ENCODE peak calls at places on chromosomes 1 and 21, in ten cellular contexts. One of them, this sample, is unnamed. For H3K4me1, the result is how much of the 10 kb centered on the place peaks cover.

GRCh38 chr1:11559211-11559970 is 80.4 kb downstream of the DISP3 start:
- DNase-seq in left ventricle myocardium inferior: no peak
- DNase-seq in psoas muscle: no peak
- DNase-seq in adrenal gland: no peak
- DNase-seq in heart right ventricle: no peak
- DNase-seq in tibial nerve: no peak
- DNase-seq in esophagus squamous epithelium: no peak
- DNase-seq in lower lobe of right lung: no peak
- DNase-seq in cardiac muscle cell: no peak
- DNase-seq in neuronal stem cell: no peak
- DNase-seq in this sample: no peak

GRCh38 chr1:208300084-208300770 is 56.0 kb upstream of the PLXNA2 start:
- DNase-seq in lower lobe of right lung: peak
- DNase-seq in cardiac muscle cell: no peak
- DNase-seq in tibial nerve: no peak
- DNase-seq in left ventricle myocardium inferior: no peak
- DNase-seq in psoas muscle: no peak
- DNase-seq in heart right ventricle: no peak
- DNase-seq in adrenal gland: no peak
- DNase-seq in neuronal stem cell: no peak
- DNase-seq in esophagus squamous epithelium: no peak
- DNase-seq in this sample: no peak

GRCh38 chr1:203116048-203116810 is 11.3 kb upstream of the ADORA1 start:
- DNase-seq in lower lobe of right lung: no peak
- DNase-seq in left ventricle myocardium inferior: no peak
- DNase-seq in heart right ventricle: no peak
- DNase-seq in esophagus squamous epithelium: no peak
- DNase-seq in psoas muscle: peak
- DNase-seq in cardiac muscle cell: no peak
- DNase-seq in adrenal gland: no peak
- DNase-seq in neuronal stem cell: no peak
- DNase-seq in tibial nerve: no peak
- DNase-seq in this sample: no peak

GRCh38 chr1:234609528-234610042 is 393 bp downstream of the IRF2BP2 start:
- DNase-seq in psoas muscle: peak
- DNase-seq in tibial nerve: no peak
- DNase-seq in neuronal stem cell: no peak
- DNase-seq in heart right ventricle: peak
- DNase-seq in adrenal gland: no peak
- DNase-seq in esophagus squamous epithelium: no peak
- DNase-seq in left ventricle myocardium inferior: no peak
- DNase-seq in lower lobe of right lung: peak
- DNase-seq in cardiac muscle cell: peak
- DNase-seq in this sample: no peak

GRCh38 chr21:43834146-43834905 is 30.7 kb upstream of the AGPAT3 start:
- DNase-seq in neuronal stem cell: no peak
- DNase-seq in lower lobe of right lung: no peak
- DNase-seq in cardiac muscle cell: no peak
- DNase-seq in tibial nerve: no peak
- DNase-seq in adrenal gland: no peak
- DNase-seq in heart right ventricle: no peak
- DNase-seq in psoas muscle: no peak
- DNase-seq in esophagus squamous epithelium: no peak
- DNase-seq in left ventricle myocardium inferior: no peak
- DNase-seq in this sample: no peak

GRCh38 chr21:36663033-36663855 is 35.7 kb upstream of the SIM2 start:
- DNase-seq in adrenal gland: no peak
- DNase-seq in esophagus squamous epithelium: no peak
- DNase-seq in psoas muscle: no peak
- DNase-seq in cardiac muscle cell: no peak
- DNase-seq in tibial nerve: no peak
- DNase-seq in neuronal stem cell: no peak
- DNase-seq in heart right ventricle: no peak
- DNase-seq in lower lobe of right lung: no peak
- DNase-seq in left ventricle myocardium inferior: no peak
- DNase-seq in this sample: no peak

GRCh38 chr1:234246638-234247116 is 126.6 kb upstream of the COA6 start:
- DNase-seq in adrenal gland: no peak
- DNase-seq in heart right ventricle: no peak
- DNase-seq in esophagus squamous epithelium: no peak
- DNase-seq in tibial nerve: no peak
- DNase-seq in neuronal stem cell: no peak
- DNase-seq in lower lobe of right lung: no peak
- DNase-seq in left ventricle myocardium inferior: no peak
- DNase-seq in cardiac muscle cell: no peak
- DNase-seq in psoas muscle: no peak
- DNase-seq in this sample: no peak

GRCh38 chr1:61222240-61222639 is 139.9 kb downstream of the NFIA start:
- DNase-seq in esophagus squamous epithelium: no peak
- DNase-seq in lower lobe of right lung: no peak
- DNase-seq in left ventricle myocardium inferior: no peak
- DNase-seq in psoas muscle: no peak
- DNase-seq in tibial nerve: no peak
- DNase-seq in adrenal gland: no peak
- DNase-seq in cardiac muscle cell: no peak
- DNase-seq in heart right ventricle: no peak
- DNase-seq in neuronal stem cell: no peak
- DNase-seq in this sample: no peak

GRCh38 chr21:25567472-25567871 is 39.8 kb downstream of the MRPL39 start:
- DNase-seq in tibial nerve: no peak
- DNase-seq in adrenal gland: no peak
- DNase-seq in neuronal stem cell: no peak
- DNase-seq in cardiac muscle cell: no peak
- DNase-seq in lower lobe of right lung: no peak
- DNase-seq in left ventricle myocardium inferior: no peak
- DNase-seq in psoas muscle: no peak
- DNase-seq in heart right ventricle: no peak
- DNase-seq in esophagus squamous epithelium: no peak
- DNase-seq in this sample: no peak

GRCh38 chr1:204751883-204752687 is 66.5 kb upstream of the LRRN2 start:
- DNase-seq in adrenal gland: no peak
- DNase-seq in psoas muscle: no peak
- DNase-seq in left ventricle myocardium inferior: no peak
- DNase-seq in lower lobe of right lung: no peak
- DNase-seq in tibial nerve: no peak
- DNase-seq in heart right ventricle: no peak
- DNase-seq in cardiac muscle cell: peak
- DNase-seq in neuronal stem cell: no peak
- DNase-seq in esophagus squamous epithelium: no peak
- DNase-seq in this sample: peak

GRCh38 chr1:192669174-192669573 is 33.2 kb downstream of the RGS13 start:
- DNase-seq in left ventricle myocardium inferior: no peak
- DNase-seq in tibial nerve: no peak
- DNase-seq in adrenal gland: no peak
- DNase-seq in heart right ventricle: no peak
- DNase-seq in lower lobe of right lung: no peak
- DNase-seq in neuronal stem cell: no peak
- DNase-seq in cardiac muscle cell: no peak
- DNase-seq in esophagus squamous epithelium: no peak
- DNase-seq in psoas muscle: no peak
- DNase-seq in this sample: no peak

DNA sequence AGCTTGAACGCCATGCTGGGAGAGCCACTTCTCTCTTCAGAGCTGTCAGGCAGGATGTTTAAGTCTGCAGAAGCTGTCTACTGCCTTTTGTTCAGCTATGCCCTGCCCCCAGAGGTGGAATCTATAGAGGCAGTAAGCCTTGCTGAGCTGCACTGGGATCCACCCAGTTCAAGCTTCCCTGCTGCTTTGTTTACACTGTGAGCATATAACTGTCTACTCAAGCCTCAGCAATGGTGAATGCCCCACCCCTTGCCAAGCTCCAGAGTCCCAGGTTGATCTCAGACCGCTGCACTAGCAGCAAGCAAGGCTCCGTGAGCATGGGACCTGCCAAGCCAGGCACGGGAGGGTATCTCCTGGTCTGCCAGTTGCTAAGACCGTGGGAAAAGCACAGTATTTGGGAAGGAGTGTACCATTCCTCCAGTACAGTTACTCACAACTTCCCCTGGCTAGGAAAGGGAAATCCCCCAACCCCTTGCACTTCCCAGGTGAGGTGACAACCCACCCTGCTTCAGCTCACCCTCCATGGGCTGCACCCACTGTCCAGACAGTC is 32.6 kb downstream of the RGS13 start:
- DNase-seq in heart right ventricle: no peak
- DNase-seq in neuronal stem cell: no peak
- DNase-seq in adrenal gland: no peak
- DNase-seq in esophagus squamous epithelium: no peak
- DNase-seq in tibial nerve: no peak
- DNase-seq in lower lobe of right lung: no peak
- DNase-seq in left ventricle myocardium inferior: no peak
- DNase-seq in psoas muscle: no peak
- DNase-seq in cardiac muscle cell: no peak
- DNase-seq in this sample: peak
- H3K4me1 ChIP-seq in heart right ventricle: under half
- H3K4me1 ChIP-seq in neuronal stem cell: under half
- H3K4me1 ChIP-seq in adrenal gland: under half
- H3K4me1 ChIP-seq in esophagus squamous epithelium: under half
- H3K4me1 ChIP-seq in tibial nerve: under half
- H3K4me1 ChIP-seq in lower lobe of right lung: under half
- H3K4me1 ChIP-seq in left ventricle myocardium inferior: under half
- H3K4me1 ChIP-seq in psoas muscle: under half
- H3K4me1 ChIP-seq in cardiac muscle cell: under half
- H3K4me1 ChIP-seq in this sample: under half

GRCh38 chr1:244837597-244838258 is 2.3 kb downstream of the COX20 start:
- DNase-seq in neuronal stem cell: no peak
- DNase-seq in tibial nerve: no peak
- DNase-seq in left ventricle myocardium inferior: no peak
- DNase-seq in lower lobe of right lung: no peak
- DNase-seq in cardiac muscle cell: no peak
- DNase-seq in heart right ventricle: no peak
- DNase-seq in esophagus squamous epithelium: no peak
- DNase-seq in adrenal gland: no peak
- DNase-seq in psoas muscle: no peak
- DNase-seq in this sample: no peak

GRCh38 chr1:244836598-244836997 is 1.1 kb downstream of the COX20 start:
- DNase-seq in tibial nerve: no peak
- DNase-seq in left ventricle myocardium inferior: no peak
- DNase-seq in cardiac muscle cell: no peak
- DNase-seq in neuronal stem cell: no peak
- DNase-seq in heart right ventricle: no peak
- DNase-seq in adrenal gland: no peak
- DNase-seq in psoas muscle: no peak
- DNase-seq in lower lobe of right lung: no peak
- DNase-seq in esophagus squamous epithelium: no peak
- DNase-seq in this sample: no peak

GRCh38 chr1:244840219-244840794 is 4.8 kb downstream of the COX20 start:
- DNase-seq in cardiac muscle cell: no peak
- DNase-seq in tibial nerve: no peak
- DNase-seq in heart right ventricle: no peak
- DNase-seq in esophagus squamous epithelium: no peak
- DNase-seq in neuronal stem cell: no peak
- DNase-seq in psoas muscle: no peak
- DNase-seq in adrenal gland: no peak
- DNase-seq in left ventricle myocardium inferior: no peak
- DNase-seq in lower lobe of right lung: no peak
- DNase-seq in this sample: no peak

GRCh38 chr1:244841274-244841927 is 5.9 kb downstream of the COX20 start:
- DNase-seq in lower lobe of right lung: no peak
- DNase-seq in tibial nerve: no peak
- DNase-seq in cardiac muscle cell: no peak
- DNase-seq in psoas muscle: no peak
- DNase-seq in heart right ventricle: no peak
- DNase-seq in adrenal gland: no peak
- DNase-seq in neuronal stem cell: no peak
- DNase-seq in left ventricle myocardium inferior: no peak
- DNase-seq in esophagus squamous epithelium: no peak
- DNase-seq in this sample: no peak

DNA sequence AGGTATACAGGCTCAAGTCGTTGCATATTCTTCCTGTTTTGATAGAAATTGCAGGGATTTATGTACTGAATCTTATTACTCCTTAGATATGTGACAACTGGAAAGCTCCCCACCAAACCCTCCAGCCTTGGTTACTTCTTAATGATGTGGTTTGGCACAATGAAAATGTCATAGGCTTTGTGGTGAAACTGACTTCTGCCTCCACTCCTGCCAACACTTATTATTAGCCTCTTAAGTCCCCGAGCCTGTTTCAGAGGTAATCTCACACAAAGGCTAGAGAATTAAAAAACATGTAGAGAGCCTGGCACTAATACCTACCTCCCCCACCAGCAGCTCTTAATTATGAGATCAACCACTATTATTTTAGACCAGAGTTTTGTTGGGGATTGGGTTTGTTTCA is 4.2 kb downstream of the COX20 start:
- DNase-seq in cardiac muscle cell: no peak
- DNase-seq in neuronal stem cell: no peak
- DNase-seq in esophagus squamous epithelium: no peak
- DNase-seq in left ventricle myocardium inferior: no peak
- DNase-seq in psoas muscle: no peak
- DNase-seq in lower lobe of right lung: no peak
- DNase-seq in adrenal gland: no peak
- DNase-seq in heart right ventricle: no peak
- DNase-seq in tibial nerve: no peak
- DNase-seq in this sample: no peak
- H3K4me1 ChIP-seq in cardiac muscle cell: under half
- H3K4me1 ChIP-seq in neuronal stem cell: under half
- H3K4me1 ChIP-seq in esophagus squamous epithelium: half or more
- H3K4me1 ChIP-seq in left ventricle myocardium inferior: half or more
- H3K4me1 ChIP-seq in psoas muscle: under half
- H3K4me1 ChIP-seq in lower lobe of right lung: under half
- H3K4me1 ChIP-seq in adrenal gland: under half
- H3K4me1 ChIP-seq in heart right ventricle: half or more
- H3K4me1 ChIP-seq in tibial nerve: under half
- H3K4me1 ChIP-seq in this sample: under half

GRCh38 chr1:200676829-200677228 is 7.1 kb upstream of the DDX59 start:
- DNase-seq in heart right ventricle: no peak
- DNase-seq in cardiac muscle cell: no peak
- DNase-seq in tibial nerve: no peak
- DNase-seq in adrenal gland: no peak
- DNase-seq in neuronal stem cell: no peak
- DNase-seq in lower lobe of right lung: no peak
- DNase-seq in psoas muscle: no peak
- DNase-seq in esophagus squamous epithelium: no peak
- DNase-seq in left ventricle myocardium inferior: no peak
- DNase-seq in this sample: no peak
- H3K4me1 ChIP-seq in heart right ventricle: under half
- H3K4me1 ChIP-seq in cardiac muscle cell: under half
- H3K4me1 ChIP-seq in tibial nerve: under half
- H3K4me1 ChIP-seq in adrenal gland: under half
- H3K4me1 ChIP-seq in neuronal stem cell: under half
- H3K4me1 ChIP-seq in lower lobe of right lung: under half
- H3K4me1 ChIP-seq in psoas muscle: under half
- H3K4me1 ChIP-seq in esophagus squamous epithelium: under half
- H3K4me1 ChIP-seq in left ventricle myocardium inferior: under half
- H3K4me1 ChIP-seq in this sample: under half

DNA sequence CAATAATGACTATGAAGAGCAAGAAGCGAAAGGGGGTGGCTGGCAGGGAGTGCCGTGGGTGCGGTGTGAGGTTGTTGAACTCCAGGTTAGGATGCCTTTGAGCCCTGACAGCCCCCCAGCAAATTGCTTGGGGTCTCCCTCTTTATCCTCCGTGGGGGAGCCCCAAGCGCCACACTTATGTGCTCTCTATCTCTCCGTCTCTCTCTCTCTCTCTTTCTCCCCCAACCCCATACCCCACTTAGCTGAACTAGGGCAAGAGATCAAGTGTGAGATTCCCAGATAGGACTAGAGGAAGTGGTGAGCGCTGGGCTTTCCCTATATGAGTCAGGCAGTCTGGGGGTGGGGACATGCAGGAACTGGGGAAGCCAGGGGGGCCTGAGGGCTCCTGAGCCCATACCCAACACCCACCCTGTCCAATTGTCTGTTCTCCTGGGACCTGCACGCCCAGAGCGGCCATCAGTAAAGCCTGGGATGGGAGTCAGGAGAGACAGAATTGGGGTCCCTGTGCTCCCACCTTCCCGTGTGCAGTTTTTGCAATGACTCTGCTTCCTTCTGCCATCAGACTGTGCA is 7.8 kb downstream of the EFHD2 start:
- DNase-seq in left ventricle myocardium inferior: no peak
- DNase-seq in cardiac muscle cell: no peak
- DNase-seq in tibial nerve: peak
- DNase-seq in psoas muscle: no peak
- DNase-seq in adrenal gland: peak
- DNase-seq in heart right ventricle: peak
- DNase-seq in lower lobe of right lung: peak
- DNase-seq in esophagus squamous epithelium: no peak
- DNase-seq in neuronal stem cell: no peak
- DNase-seq in this sample: peak
- H3K4me1 ChIP-seq in left ventricle myocardium inferior: half or more
- H3K4me1 ChIP-seq in cardiac muscle cell: under half
- H3K4me1 ChIP-seq in tibial nerve: under half
- H3K4me1 ChIP-seq in psoas muscle: under half
- H3K4me1 ChIP-seq in adrenal gland: half or more
- H3K4me1 ChIP-seq in heart right ventricle: half or more
- H3K4me1 ChIP-seq in lower lobe of right lung: half or more
- H3K4me1 ChIP-seq in esophagus squamous epithelium: half or more
- H3K4me1 ChIP-seq in neuronal stem cell: under half
- H3K4me1 ChIP-seq in this sample: under half

This sample was measured in transverse colon.